ENCODE peak calls at places on chromosomes 11 and 22, in seven cellular contexts. G is mesendoderm, X is sigmoid colon, V is K562, R is mammary epithelial cell, N is aorta, I is adrenal gland. F is an unnamed sample. For H3K4me1, the result is how much of the 10 kb centered on the place peaks cover.

GRCh38 chr22:46748948-46749681 is 11.1 kb upstream of the CERK start:
- DNase-seq in G (no peak), X (peak), V (no peak), R (no peak), N (peak), I (no peak), F (peak)

GRCh38 chr11:17519486-17519885 is 24.7 kb downstream of the USH1C start:
- DNase-seq in G (no peak), X (no peak), V (no peak), R (no peak), N (no peak), I (no peak), F (no peak)

GRCh38 chr11:76885390-76886097 is 24.8 kb downstream of the ACER3 start:
- DNase-seq in G (no peak), X (no peak), V (no peak), R (peak), N (no peak), I (no peak), F (no peak)

GRCh38 chr11:134509381-134510068 is 97.5 kb upstream of the B3GAT1 start:
- DNase-seq in G (no peak), X (no peak), V (no peak), R (no peak), N (no peak), I (no peak), F (no peak)

GRCh38 chr11:58919561-58919960 is 19.7 kb upstream of the GLYATL1 start:
- DNase-seq in G (no peak), X (no peak), V (no peak), R (no peak), N (no peak), I (no peak), F (no peak)

GRCh38 chr11:45818961-45819605 is 14.1 kb downstream of the SLC35C1 start:
- DNase-seq in G (no peak), X (no peak), V (no peak), R (no peak), N (no peak), I (no peak), F (no peak)

GRCh38 chr11:47244664-47245350 is 3.8 kb downstream of the ACP2 start:
- DNase-seq in G (no peak), X (no peak), V (no peak), R (no peak), N (peak), I (peak), F (peak)

GRCh38 chr11:113637636-113638035 is 68.5 kb downstream of the TMPRSS5 start:
- DNase-seq in G (no peak), X (no peak), V (no peak), R (no peak), N (no peak), I (no peak), F (no peak)

GRCh38 chr11:131867457-131868257 is 497.2 kb downstream of the NTM start:
- DNase-seq in G (peak), X (peak), V (no peak), R (peak), N (peak), I (peak), F (peak)

GRCh38 chr11:131658952-131659351 is 288.5 kb downstream of the NTM start:
- DNase-seq in G (no peak), X (no peak), V (no peak), R (no peak), N (no peak), I (no peak), F (no peak)

GRCh38 chr22:21916309-21916918 is 36.2 kb downstream of the PPM1F start:
- DNase-seq in G (no peak), X (no peak), V (no peak), R (no peak), N (no peak), I (no peak), F (no peak)

GRCh38 chr22:47767403-47767802 is 1005.0 kb downstream of the TBC1D22A start:
- DNase-seq in G (no peak), X (no peak), V (no peak), R (no peak), N (no peak), I (no peak), F (no peak)

GRCh38 chr22:21044931-21045584 is 688 bp upstream of the LRRC74B start:
- DNase-seq in G (peak), X (no peak), V (peak), R (peak), N (peak), I (peak), F (peak)

GRCh38 chr11:82680252-82680651 is 53.4 kb downstream of the FAM181B start:
- DNase-seq in G (peak), X (no peak), V (no peak), R (peak), N (no peak), I (no peak), F (no peak)

GRCh38 chr11:20551096-20551495 is 48.3 kb upstream of the SLC6A5 start:
- DNase-seq in G (no peak), X (no peak), V (no peak), R (no peak), N (no peak), I (no peak), F (no peak)

GRCh38 chr11:14249121-14249963 is 109.6 kb downstream of the RRAS2 start:
- DNase-seq in G (peak), X (peak), V (peak), R (peak), N (peak), I (peak), F (peak)

GRCh38 chr11:64863381-64864060 is 14.9 kb downstream of the EHD1 start:
- DNase-seq in G (no peak), X (peak), V (no peak), R (no peak), N (no peak), I (no peak), F (no peak)

GRCh38 chr22:23200896-23201295 is 20.6 kb downstream of the BCR start:
- DNase-seq in G (no peak), X (no peak), V (no peak), R (no peak), N (no peak), I (no peak), F (no peak)
- H3K4me1 ChIP-seq in G (under half), X (under half), V (under half), R (under half), N (under half), I (under half), F (under half)

GRCh38 chr11:12695221-12695794 is 21.1 kb downstream of the TEAD1 start:
- DNase-seq in G (no peak), X (no peak), V (no peak), R (no peak), N (no peak), I (no peak), F (no peak)

GRCh38 chr11:12692238-12693074 is 18.2 kb downstream of the TEAD1 start:
- DNase-seq in G (peak), X (peak), V (peak), R (peak), N (peak), I (peak), F (peak)

GRCh38 chr11:12694182-12694531 is 19.9 kb downstream of the TEAD1 start:
- DNase-seq in G (no peak), X (no peak), V (no peak), R (no peak), N (no peak), I (no peak), F (no peak)

GRCh38 chr11:12693075-12693473 is 18.9 kb downstream of the TEAD1 start:
- DNase-seq in G (no peak), X (no peak), V (no peak), R (no peak), N (no peak), I (peak), F (peak)

GRCh38 chr11:12693485-12694181 is 19.4 kb downstream of the TEAD1 start:
- DNase-seq in G (peak), X (peak), V (no peak), R (peak), N (peak), I (peak), F (peak)
- H3K4me1 ChIP-seq in G (half or more), X (half or more), V (under half), R (half or more), N (under half), I (half or more), F (under half)

DNA sequence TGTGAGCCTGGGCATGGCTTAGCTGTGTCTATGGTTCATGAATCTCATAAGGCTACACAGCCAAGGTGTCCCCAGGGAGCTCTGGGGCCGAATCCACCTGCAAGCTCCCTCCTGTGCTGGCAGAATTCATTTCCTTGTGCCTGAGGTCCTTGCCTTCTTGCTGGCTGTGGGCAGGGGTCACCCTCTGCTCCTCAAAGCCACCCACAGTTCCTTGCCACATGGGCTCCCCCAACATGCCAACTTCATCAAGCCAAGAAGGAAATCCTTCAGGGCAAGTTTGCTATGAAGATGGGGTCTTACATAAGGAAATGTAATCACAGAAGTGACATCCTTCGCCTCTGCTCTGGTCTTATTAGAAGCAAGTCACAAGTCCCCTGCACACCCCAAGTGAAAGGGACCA is 24.8 kb downstream of the LARGE1 start:
- DNase-seq in G (no peak), X (no peak), V (no peak), R (no peak), N (no peak), I (no peak), F (no peak)
- H3K4me1 ChIP-seq in G (under half), X (half or more), V (under half), R (under half), N (under half), I (under half), F (under half)

GRCh38 chr11:75631086-75631694 is 37.6 kb downstream of the MAP6 start:
- DNase-seq in G (no peak), X (no peak), V (no peak), R (no peak), N (no peak), I (no peak), F (no peak)
- H3K4me1 ChIP-seq in G (under half), X (under half), V (under half), R (under half), N (under half), I (under half), F (under half)

GRCh38 chr22:39459681-39460080 is 2.9 kb downstream of the MGAT3 start:
- DNase-seq in G (no peak), X (no peak), V (no peak), R (no peak), N (no peak), I (no peak), F (no peak)

GRCh38 chr22:39463931-39464390 is 7.1 kb downstream of the MGAT3 start:
- DNase-seq in G (no peak), X (no peak), V (no peak), R (no peak), N (no peak), I (peak), F (peak)

GRCh38 chr22:39462443-39463147 is 5.8 kb downstream of the MGAT3 start:
- DNase-seq in G (peak), X (no peak), V (peak), R (no peak), N (no peak), I (no peak), F (peak)

GRCh38 chr22:39466228-39467006 is 9.6 kb downstream of the MGAT3 start:
- DNase-seq in G (no peak), X (no peak), V (peak), R (no peak), N (peak), I (no peak), F (no peak)

GRCh38 chr22:39463277-39463676 is 6.5 kb downstream of the MGAT3 start:
- DNase-seq in G (no peak), X (no peak), V (no peak), R (no peak), N (no peak), I (no peak), F (no peak)
- H3K4me1 ChIP-seq in G (under half), X (under half), V (half or more), R (under half), N (under half), I (under half), F (under half)

GRCh38 chr11:95991101-95991500 is 67.2 kb upstream of the MTMR2 start:
- DNase-seq in G (no peak), X (no peak), V (no peak), R (peak), N (no peak), I (no peak), F (no peak)
- H3K4me1 ChIP-seq in G (under half), X (under half), V (under half), R (under half), N (under half), I (under half), F (under half)

F was measured in right cardiac atrium.